ENCODE peak calls at places on chromosomes 16 and 17, in seven cellular contexts. X, O, T, I, R, L and D are unnamed samples.

GRCh38 chr17:82434216-82434565 is 15.8 kb upstream of the OGFOD3 start:
- DNase-seq in X (no peak), O (peak; percentile 62), T (no peak), I (no peak), R (no peak), L (no peak), D (no peak)

GRCh38 chr16:72442381-72443158 is 270.6 kb upstream of the PMFBP1 start:
- DNase-seq in X (no peak), O (no peak), T (no peak), I (no peak), R (no peak), L (no peak), D (no peak)

GRCh38 chr17:65074778-65075250 is 18.3 kb upstream of the GNA13 start:
- DNase-seq in X (peak; percentile 29), O (no peak), T (no peak), I (no peak), R (no peak), L (peak; percentile 89), D (no peak)

GRCh38 chr16:66551362-66551761 is 1.0 kb upstream of the CKLF start:
- DNase-seq in X (peak; percentile 34), O (peak; percentile 50), T (no peak), I (no peak), R (peak; percentile 15), L (peak; percentile 24), D (no peak)

GRCh38 chr17:19002805-19003542 is 1.6 kb downstream of the FAM83G start:
- DNase-seq in X (peak; percentile 23), O (peak; percentile 15), T (no peak), I (no peak), R (peak; percentile 43), L (no peak), D (no peak)

GRCh38 chr16:52741386-52741785 is 194.4 kb upstream of the TOX3 start:
- DNase-seq in X (no peak), O (no peak), T (no peak), I (no peak), R (no peak), L (no peak), D (no peak)

GRCh38 chr17:6526362-6527152 is 29.8 kb downstream of the PITPNM3 start:
- DNase-seq in X (peak; percentile 27), O (no peak), T (peak; percentile 45), I (no peak), R (no peak), L (peak; percentile 94), D (peak; percentile 28)

GRCh38 chr17:43475494-43476089 is 8.2 kb upstream of the DHX8 start:
- DNase-seq in X (no peak), O (no peak), T (no peak), I (no peak), R (no peak), L (no peak), D (no peak)

GRCh38 chr17:29357821-29358232 is 32.3 kb upstream of the TAOK1 start:
- DNase-seq in X (no peak), O (no peak), T (no peak), I (no peak), R (no peak), L (no peak), D (no peak)

GRCh38 chr16:68617735-68618134 is 27.4 kb upstream of the CDH3 start:
- DNase-seq in X (no peak), O (no peak), T (no peak), I (no peak), R (no peak), L (no peak), D (no peak)

GRCh38 chr16:552171-552570 is 8.0 kb upstream of the PRR35 start:
- DNase-seq in X (no peak), O (no peak), T (no peak), I (no peak), R (no peak), L (no peak), D (no peak)

GRCh38 chr17:15091825-15092224 is 173.3 kb downstream of the PMP22 start:
- DNase-seq in X (no peak), O (no peak), T (no peak), I (no peak), R (no peak), L (no peak), D (no peak)

GRCh38 chr17:63780507-63780906 is 6.5 kb downstream of the DDX42 start:
- DNase-seq in X (peak; percentile 36), O (no peak), T (no peak), I (no peak), R (no peak), L (no peak), D (no peak)

GRCh38 chr17:17792551-17793377 is 44.0 kb downstream of the SREBF1 start:
- DNase-seq in X (no peak), O (peak; percentile 31), T (no peak), I (no peak), R (peak; percentile 66), L (peak; percentile 65), D (no peak)

GRCh38 chr17:67707442-67707841 is 10.3 kb upstream of the NOL11 start:
- DNase-seq in X (no peak), O (no peak), T (no peak), I (no peak), R (no peak), L (no peak), D (no peak)

GRCh38 chr17:28898261-28898955 is 875 bp upstream of the FLOT2 start:
- DNase-seq in X (no peak), O (no peak), T (no peak), I (no peak), R (no peak), L (no peak), D (no peak)

GRCh38 chr16:27257271-27257670 is 11.3 kb downstream of the NSMCE1 start:
- DNase-seq in X (no peak), O (no peak), T (no peak), I (no peak), R (no peak), L (no peak), D (no peak)